ENCODE peak calls at places on chromosome 17, in six cellular contexts. M is foreskin keratinocyte, P is tibial artery, Z is AG09309, V is gastrocnemius medialis, G is cardiac fibroblast. J is an unnamed sample.

GRCh38 chr17:34683390-34683789 is 104.0 kb downstream of the TMEM132E start:
- DNase-seq in G (no peak), P (no peak), V (no peak), Z (no peak), M (no peak), J (no peak)

GRCh38 chr17:59154721-59155438 is at the start of gene SKA2:
- DNase-seq in M (peak), V (no peak), Z (no peak), P (peak), G (no peak), J (no peak)

GRCh38 chr17:82846061-82846691 is 6.4 kb upstream of the ZNF750 start:
- DNase-seq in V (no peak), M (no peak), P (no peak), G (no peak), Z (no peak), J (no peak)

GRCh38 chr17:64326420-64327054 is 63.5 kb upstream of the TEX2 start:
- DNase-seq in Z (peak), G (peak), V (peak), P (peak), M (no peak), J (peak)

GRCh38 chr17:76843703-76844484 is 24.3 kb upstream of the MGAT5B start:
- DNase-seq in M (no peak), G (peak), P (no peak), V (no peak), Z (no peak), J (no peak)

GRCh38 chr17:17460038-17460437 is 16.8 kb upstream of the MED9 start:
- DNase-seq in V (no peak), G (no peak), M (no peak), P (no peak), Z (no peak), J (no peak)

GRCh38 chr17:63035271-63035670 is 69.2 kb downstream of the TANC2 start:
- DNase-seq in G (peak), V (no peak), P (no peak), Z (peak), M (peak), J (peak)

GRCh38 chr17:77318021-77318420 is 177.3 kb downstream of the SEC14L1 start:
- DNase-seq in P (peak), M (no peak), Z (no peak), G (no peak), V (no peak), J (no peak)

GRCh38 chr17:32504166-32504990 is 17.6 kb downstream of the CDK5R1 start:
- DNase-seq in G (peak), V (no peak), P (no peak), M (no peak), Z (no peak), J (peak)

GRCh38 chr17:10360578-10360977 is 12.2 kb downstream of the MYH13 start:
- DNase-seq in M (no peak), G (peak), Z (no peak), V (no peak), P (no peak), J (no peak)

GRCh38 chr17:63611354-63611753 is 10.7 kb downstream of the TACO1 start:
- DNase-seq in M (no peak), V (no peak), G (no peak), Z (no peak), P (no peak), J (no peak)

GRCh38 chr17:18250259-18250658 is 8.3 kb downstream of the FLII start:
- DNase-seq in Z (no peak), M (peak), V (no peak), G (no peak), P (no peak), J (no peak)

GRCh38 chr17:51184124-51184523 is 17.9 kb downstream of the NME2 start:
- DNase-seq in P (no peak), G (no peak), V (no peak), M (no peak), Z (no peak), J (no peak)

GRCh38 chr17:77288115-77288619 is 147.4 kb downstream of the SEC14L1 start:
- DNase-seq in V (peak), P (no peak), G (no peak), M (peak), Z (no peak), J (no peak)

GRCh38 chr17:83065660-83066542 is 13.5 kb upstream of the METRNL start:
- DNase-seq in M (no peak), Z (no peak), V (peak), G (no peak), P (no peak), J (no peak)

GRCh38 chr17:75874323-75875181 is 3.8 kb downstream of the TRIM47 start:
- DNase-seq in M (no peak), V (no peak), G (no peak), Z (no peak), P (no peak), J (no peak)

GRCh38 chr17:7712111-7712771 is 5.3 kb upstream of the DNAH2 start:
- DNase-seq in M (no peak), P (no peak), Z (no peak), G (no peak), V (no peak), J (no peak)

GRCh38 chr17:9021158-9021984 is at the start of gene NTN1:
- DNase-seq in Z (no peak), G (peak), M (peak), V (no peak), P (peak), J (peak)

GRCh38 chr17:15261818-15262290 is 3.3 kb downstream of the PMP22 start:
- DNase-seq in M (peak), G (peak), Z (no peak), V (peak), P (peak), J (peak)

GRCh38 chr17:75450270-75450669 is 6.2 kb upstream of the TMEM94 start:
- DNase-seq in P (no peak), Z (no peak), V (no peak), G (no peak), M (peak), J (peak)

GRCh38 chr17:12789075-12789975 is at the start of gene ARHGAP44:
- DNase-seq in M (peak), Z (no peak), V (peak), P (peak), G (peak), J (peak)

GRCh38 chr17:59428896-59429460 is 97.5 kb downstream of the YPEL2 start:
- DNase-seq in P (no peak), Z (no peak), V (no peak), G (no peak), M (no peak), J (peak)

GRCh38 chr17:35684046-35684802 is 47.2 kb upstream of the RASL10B start:
- DNase-seq in G (peak), P (no peak), M (peak), V (no peak), Z (peak), J (peak)

GRCh38 chr17:80944326-80944725 is 47.3 kb upstream of the CHMP6 start:
- DNase-seq in Z (no peak), P (peak), V (no peak), M (no peak), G (no peak), J (no peak)

GRCh38 chr17:75603123-75603522 is 15.5 kb downstream of the MYO15B start:
- DNase-seq in V (no peak), Z (no peak), G (no peak), M (no peak), P (no peak), J (no peak)

GRCh38 chr17:35740997-35741931 is 9.8 kb downstream of the RASL10B start:
- DNase-seq in Z (no peak), G (no peak), P (peak), V (no peak), M (no peak), J (no peak)

GRCh38 chr17:10697092-10698081 is at the start of the genes ADPRM and SCO1:
- DNase-seq in Z (peak), P (peak), M (peak), V (peak), G (peak), J (peak)

GRCh38 chr17:36884495-36885160 is 52.6 kb upstream of the LHX1 start:
- DNase-seq in P (no peak), V (no peak), M (no peak), Z (no peak), G (no peak), J (no peak)

GRCh38 chr17:71107136-71107535 is 937.8 kb downstream of the KCNJ2 start:
- DNase-seq in G (no peak), P (no peak), V (no peak), M (no peak), Z (no peak), J (peak)

GRCh38 chr17:69358688-69359596 is 32.0 kb upstream of the ABCA5 start:
- DNase-seq in P (no peak), Z (no peak), G (no peak), V (no peak), M (no peak), J (no peak)

GRCh38 chr17:69733171-69734014 is 318.9 kb downstream of the MAP2K6 start:
- DNase-seq in M (peak), P (no peak), V (peak), Z (peak), G (peak), J (peak)

GRCh38 chr17:77281904-77282367 is 141.2 kb downstream of the SEC14L1 start:
- DNase-seq in P (no peak), Z (no peak), M (peak), V (no peak), G (no peak), J (no peak)

GRCh38 chr17:63621684-63622570 is at the start of gene MAP3K3:
- DNase-seq in M (peak), P (peak), G (peak), Z (peak), V (peak), J (peak)

DNA sequence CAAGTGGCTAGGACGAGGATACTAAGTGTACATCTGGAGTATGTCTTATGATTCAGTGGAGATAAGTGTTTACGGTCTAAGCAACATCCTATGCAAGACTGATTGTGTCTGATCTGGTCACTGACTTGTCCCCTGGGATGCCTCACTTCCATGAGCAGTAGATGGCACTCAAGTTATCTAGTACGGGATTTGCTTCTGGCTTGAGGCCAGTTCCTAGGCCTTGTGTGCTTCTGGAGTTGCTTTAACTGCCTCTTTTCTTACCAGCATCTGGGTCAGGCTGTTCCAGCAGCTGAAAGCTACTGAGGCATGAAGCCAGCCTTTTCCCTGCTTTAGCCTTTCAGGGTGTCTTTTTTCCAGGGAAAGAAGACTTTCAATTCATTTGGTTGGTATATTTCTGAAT is 23.0 kb downstream of the SUPT6H start:
- DNase-seq in V (peak), P (no peak), Z (no peak), M (no peak), G (peak), J (peak)
- TF ChIP-seq CTCF in V (peak), P (no peak), Z (no peak), M (peak), G (no peak), J (peak)

DNA sequence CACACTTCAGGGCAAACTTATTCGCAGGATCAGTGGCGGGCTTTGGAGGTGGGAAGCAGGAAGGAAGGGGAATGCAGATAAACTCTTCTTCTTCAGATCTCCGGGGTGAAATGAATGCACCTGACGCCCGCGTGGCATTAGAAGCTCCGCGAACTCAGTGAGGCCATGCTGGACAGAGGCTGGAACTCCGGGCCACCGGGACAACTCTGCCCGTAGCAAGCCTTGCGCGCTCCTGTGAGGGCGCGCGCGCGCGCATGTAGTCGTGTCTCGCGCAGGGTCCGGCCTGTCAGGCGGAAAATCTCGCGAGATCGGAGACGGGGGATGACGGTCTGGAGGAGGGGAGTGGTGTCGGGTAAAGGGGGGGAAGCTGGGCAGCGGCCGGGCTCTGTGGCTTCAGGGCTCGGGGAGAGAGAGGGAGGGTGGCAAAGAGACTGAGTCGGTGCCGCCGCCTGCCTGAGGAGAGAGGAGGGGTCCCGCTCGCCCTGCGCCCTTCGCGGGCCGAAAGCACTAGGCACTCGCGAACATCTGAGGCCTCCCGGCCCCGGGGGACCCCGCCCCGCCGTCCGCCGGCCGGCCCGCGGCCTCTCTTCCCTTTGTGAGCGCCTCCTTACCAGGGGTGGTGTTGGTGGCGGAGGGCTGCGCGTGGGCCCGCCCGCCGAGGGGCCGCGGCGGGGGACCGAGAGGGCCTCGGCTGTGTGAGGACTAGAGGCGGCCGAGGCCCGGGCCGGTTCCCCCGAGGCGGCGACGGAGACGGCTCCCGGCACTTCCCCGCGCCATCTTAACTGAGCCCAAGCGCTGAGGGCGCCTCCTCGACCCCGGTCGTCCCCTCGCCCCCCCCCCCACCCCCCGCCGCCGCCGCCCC is at the start of gene TAOK1:
- DNase-seq in V (peak), P (peak), G (peak), Z (peak), M (peak), J (peak)
- TF ChIP-seq CTCF in V (no peak), P (peak), G (no peak), Z (no peak), M (no peak), J (no peak)

GRCh38 chr17:1455291-1455747 is 713 bp downstream of the CRK start:
- DNase-seq in G (peak), P (peak), M (peak), Z (peak), V (peak), J (peak)
- TF ChIP-seq CTCF in G (peak), P (peak), M (peak), Z (peak), V (peak), J (peak)

GRCh38 chr17:41058741-41059140 is 1.2 kb downstream of the KRTAP2-3 start:
- DNase-seq in G (peak), M (no peak), Z (no peak), P (no peak), V (no peak), J (no peak)

GRCh38 chr17:41064301-41064700 is 1.4 kb downstream of the KRTAP2-4 start:
- DNase-seq in V (no peak), P (no peak), Z (no peak), M (no peak), G (no peak), J (no peak)

GRCh38 chr17:41060052-41060604 is at the start of gene KRTAP2-3:
- DNase-seq in G (peak), P (no peak), Z (peak), V (no peak), M (peak), J (peak)

GRCh38 chr17:41063449-41063848 is 2.2 kb downstream of the KRTAP2-4 start:
- DNase-seq in M (no peak), V (no peak), P (no peak), Z (no peak), G (no peak), J (no peak)

DNA sequence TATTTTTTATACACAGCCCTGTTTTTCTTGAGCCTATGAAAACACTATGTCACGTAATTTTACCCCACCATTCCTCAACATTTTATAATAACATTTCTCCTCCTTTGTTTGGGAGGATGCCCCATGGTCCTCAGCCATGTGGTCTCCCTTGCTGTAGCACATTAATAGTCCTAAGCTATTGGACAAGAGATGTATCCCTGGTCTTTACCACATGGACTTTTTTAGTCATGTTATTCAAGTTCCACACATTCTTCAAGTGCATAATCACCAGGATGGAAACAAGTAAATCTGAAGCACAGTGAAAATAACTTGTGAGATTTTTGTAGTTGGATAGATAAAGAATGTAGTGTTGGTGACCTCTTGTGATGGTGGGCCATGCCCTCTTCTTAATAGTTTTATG is 2.1 kb upstream of the KRTAP2-3 start:
- DNase-seq in P (no peak), M (peak), G (peak), V (no peak), Z (peak), J (peak)
- TF ChIP-seq CTCF in P (no peak), M (peak), G (no peak), V (no peak), Z (no peak), J (peak)